ENCODE peak calls at places on chromosomes 5 and 9, in nine cellular contexts. T, P, R, X, B, J, G, H and D are unnamed samples.

GRCh38 chr5:67234671-67235176 is 38.1 kb upstream of the CD180 start:
- DNase-seq in X (no peak), J (no peak), G (no peak), P (peak; percentile 86), R (no peak), H (peak; percentile 89), B (peak; percentile 91), T (no peak), D (peak; percentile 75)

GRCh38 chr5:180601591-180602480 is 10.5 kb upstream of the SCGB3A1 start:
- DNase-seq in H (no peak), G (peak; percentile 17), R (no peak), X (no peak), T (no peak), J (no peak), P (no peak), B (no peak), D (no peak)

GRCh38 chr5:138458856-138459255 is 6.4 kb upstream of the EGR1 start:
- DNase-seq in B (no peak), R (no peak), H (no peak), G (no peak), P (no peak), X (peak; percentile 12), J (no peak), T (no peak), D (no peak)

GRCh38 chr9:114282926-114283325 is 40.0 kb upstream of the ORM1 start:
- DNase-seq in R (no peak), B (peak; percentile 82), X (no peak), G (no peak), H (peak; percentile 90), T (no peak), J (peak; percentile 18), P (no peak), D (peak; percentile 90)

GRCh38 chr5:159975462-159976019 is 33.4 kb upstream of the TTC1 start:
- DNase-seq in X (no peak), R (peak; percentile 77), P (no peak), T (no peak), G (no peak), B (peak; percentile 98), H (peak; percentile 94), J (no peak), D (peak; percentile 98)

GRCh38 chr5:61263072-61263471 is 69.0 kb upstream of the ZSWIM6 start:
- DNase-seq in H (no peak), T (no peak), B (no peak), G (no peak), X (no peak), J (no peak), P (no peak), R (no peak), D (no peak)

GRCh38 chr9:88011005-88011766 is 36.9 kb upstream of the CDK20 start:
- DNase-seq in P (no peak), H (peak; percentile 44), G (no peak), B (peak; percentile 54), J (no peak), R (peak; percentile 24), T (no peak), X (no peak), D (peak; percentile 33)

GRCh38 chr5:40383719-40384651 is 295.7 kb upstream of the PTGER4 start:
- DNase-seq in G (no peak), X (no peak), H (peak; percentile 64), T (no peak), J (no peak), B (peak; percentile 93), R (no peak), P (no peak), D (peak; percentile 21)

GRCh38 chr9:87880116-87880515 is 2.6 kb upstream of the SPATA31E1 start:
- DNase-seq in P (no peak), B (no peak), G (no peak), J (no peak), H (peak; percentile 16), R (no peak), T (no peak), X (no peak), D (no peak)

GRCh38 chr5:13957032-13957645 is 12.7 kb upstream of the DNAH5 start:
- DNase-seq in P (peak; percentile 58), G (no peak), R (peak; percentile 79), H (peak; percentile 64), J (no peak), B (peak; percentile 80), T (peak; percentile 45), X (no peak), D (peak; percentile 75)

GRCh38 chr9:684950-685340 is 156.6 kb upstream of the DMRT1 start:
- DNase-seq in B (peak; percentile 73), X (no peak), P (no peak), J (no peak), T (no peak), H (peak; percentile 56), R (no peak), G (no peak), D (peak; percentile 60)

GRCh38 chr5:109566361-109566760 is 123.4 kb upstream of the MAN2A1 start:
- DNase-seq in X (no peak), B (no peak), T (no peak), H (no peak), R (no peak), J (no peak), G (no peak), P (no peak), D (no peak)

GRCh38 chr5:172890659-172891058 is 56.6 kb downstream of the ERGIC1 start:
- DNase-seq in T (no peak), G (no peak), P (no peak), J (no peak), B (no peak), H (no peak), R (no peak), X (no peak), D (no peak)

GRCh38 chr5:68465934-68466551 is 250.5 kb downstream of the PIK3R1 start:
- DNase-seq in B (no peak), J (no peak), P (no peak), T (no peak), X (no peak), R (no peak), G (no peak), H (no peak), D (no peak)

GRCh38 chr5:54379590-54379989 is 69.2 kb upstream of the ARL15 start:
- DNase-seq in B (no peak), J (no peak), X (no peak), T (no peak), G (no peak), P (no peak), H (peak; percentile 11), R (no peak), D (no peak)

GRCh38 chr5:170278611-170279500 is 18.7 kb downstream of the LCP2 start:
- DNase-seq in X (peak; percentile 50), B (peak; percentile 63), R (no peak), H (peak; percentile 12), G (peak; percentile 70), P (no peak), J (peak; percentile 80), T (no peak), D (no peak)

GRCh38 chr5:14185336-14186131 is 42.4 kb downstream of the TRIO start:
- DNase-seq in B (peak; percentile 94), T (no peak), J (no peak), G (no peak), H (peak; percentile 70), P (peak; percentile 93), X (no peak), R (peak; percentile 70), D (peak; percentile 87)

GRCh38 chr9:120925535-120926396 is 830 bp downstream of the TRAF1 start:
- DNase-seq in B (peak; percentile 99), T (no peak), R (peak; percentile 62), G (no peak), H (peak; percentile 87), P (no peak), J (peak; percentile 87), X (peak; percentile 78), D (peak; percentile 98)

GRCh38 chr5:67493676-67494075 is 297.1 kb upstream of the CD180 start:
- DNase-seq in J (no peak), H (peak; percentile 31), P (peak; percentile 74), B (peak; percentile 27), T (no peak), R (peak; percentile 1), X (no peak), G (no peak), D (peak; percentile 8)

GRCh38 chr9:78144663-78145377 is 91.1 kb upstream of the CEP78 start:
- DNase-seq in J (no peak), G (no peak), B (peak; percentile 20), X (no peak), T (no peak), R (no peak), H (peak; percentile 7), P (no peak), D (no peak)

GRCh38 chr5:173016621-173017046 is 33.1 kb downstream of the ATP6V0E1 start:
- DNase-seq in H (peak; percentile 88), P (no peak), X (peak; percentile 28), B (peak; percentile 47), G (no peak), J (no peak), R (no peak), T (no peak), D (peak; percentile 27)

GRCh38 chr9:6894135-6894534 is 136.4 kb downstream of the KDM4C start:
- DNase-seq in H (no peak), B (no peak), J (no peak), P (no peak), G (no peak), R (no peak), T (no peak), X (no peak), D (no peak)

GRCh38 chr5:123945548-123945947 is 433.6 kb downstream of the CSNK1G3 start:
- DNase-seq in R (no peak), J (no peak), G (no peak), P (no peak), B (no peak), X (no peak), T (no peak), H (no peak), D (no peak)

GRCh38 chr5:43602818-43603534 is at the start of gene NNT:
- DNase-seq in T (peak; percentile 38), P (no peak), B (peak; percentile 62), H (peak; percentile 51), G (peak; percentile 64), J (peak; percentile 78), R (peak; percentile 47), X (peak; percentile 85), D (peak; percentile 18)

GRCh38 chr9:2743937-2744529 is 26.7 kb downstream of the KCNV2 start:
- DNase-seq in G (no peak), B (no peak), X (no peak), H (no peak), T (no peak), J (no peak), P (no peak), R (no peak), D (no peak)

GRCh38 chr5:37174928-37175327 is 74.2 kb downstream of the CPLANE1 start:
- DNase-seq in H (no peak), R (no peak), G (no peak), P (no peak), T (no peak), J (no peak), B (no peak), X (no peak), D (no peak)